ENCODE peak calls at places on chromosomes 11 and 22, in five cellular contexts. V is IMR-90, U is neuronal stem cell, S is mesenchymal stem cell, K is trophoblast cell. O is an unnamed sample.

GRCh38 chr11:13073119-13073981 is 64.2 kb downstream of the RASSF10 start:
- DNase-seq in V (peak; percentile 79), U (no peak), S (peak; percentile 57), K (peak; percentile 96), O (no peak)

GRCh38 chr11:134170909-134171281 is 52.9 kb downstream of the NCAPD3 start:
- DNase-seq in V (peak; percentile 47), U (no peak), S (peak; percentile 19), K (peak; percentile 77), O (no peak)

GRCh38 chr11:114060402-114061052 is 1.0 kb downstream of the ZBTB16 start:
- DNase-seq in V (no peak), U (peak; percentile 36), S (peak; percentile 69), K (peak; percentile 20), O (peak; percentile 42)

GRCh38 chr22:46537221-46537945 is at the start of gene CELSR1:
- DNase-seq in V (peak; percentile 11), U (peak; percentile 55), S (no peak), K (peak; percentile 62), O (peak; percentile 61)

GRCh38 chr22:39818050-39818449 is 75.5 kb downstream of the ENTHD1 start:
- DNase-seq in V (peak; percentile 50), U (no peak), S (peak; percentile 28), K (peak; percentile 9), O (no peak)

GRCh38 chr11:134333951-134334350 is 2.2 kb downstream of the GLB1L2 start:
- DNase-seq in V (no peak), U (no peak), S (no peak), K (no peak), O (no peak)

GRCh38 chr11:57397394-57397990 is 7.0 kb upstream of the PRG2 start:
- DNase-seq in V (no peak), U (no peak), S (no peak), K (no peak), O (no peak)

GRCh38 chr22:45831394-45831793 is 145.6 kb downstream of the WNT7B start:
- DNase-seq in V (peak; percentile 38), U (no peak), S (no peak), K (no peak), O (no peak)

GRCh38 chr22:38177926-38178604 is 3.6 kb downstream of the PLA2G6 start:
- DNase-seq in V (peak; percentile 89), U (peak; percentile 32), S (peak; percentile 96), K (peak; percentile 91), O (no peak)

GRCh38 chr11:94731921-94732601 is 36.1 kb upstream of the AMOTL1 start:
- DNase-seq in V (peak; percentile 91), U (no peak), S (peak; percentile 96), K (peak; percentile 66), O (no peak)

GRCh38 chr22:21978564-21979386 is 3.8 kb downstream of the TOP3B start:
- DNase-seq in V (no peak), U (no peak), S (no peak), K (no peak), O (no peak)

GRCh38 chr11:90856790-90857189 is 633.9 kb upstream of the CHORDC1 start:
- DNase-seq in V (no peak), U (no peak), S (no peak), K (no peak), O (no peak)

GRCh38 chr11:68214173-68215086 is 1.3 kb upstream of the KMT5B start:
- DNase-seq in V (no peak), U (no peak), S (no peak), K (no peak), O (peak; percentile 43)

GRCh38 chr11:31340903-31341572 is 28.5 kb downstream of the DCDC1 start:
- DNase-seq in V (peak; percentile 41), U (no peak), S (peak; percentile 22), K (peak; percentile 40), O (peak; percentile 31)

DNA sequence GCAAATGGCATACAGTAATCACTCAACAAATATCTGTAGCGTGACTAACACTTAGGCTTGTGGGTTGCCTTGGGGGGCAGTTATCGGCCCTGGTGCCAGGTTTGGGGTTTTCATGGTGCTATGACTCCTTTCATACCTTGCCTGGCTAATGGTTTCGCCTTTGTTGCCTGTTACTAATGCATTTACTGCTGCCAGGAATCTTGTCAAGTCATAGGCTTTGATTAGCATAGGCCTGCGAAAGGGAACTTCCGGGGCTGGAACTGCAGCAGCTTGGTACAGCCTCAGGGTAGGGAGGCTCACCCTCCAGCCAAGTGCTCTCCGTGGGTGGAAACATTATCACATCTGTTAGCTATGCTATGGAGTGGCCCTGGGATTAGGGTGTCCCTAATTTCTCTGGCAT is 13.2 kb downstream of the SLC25A18 start:
- DNase-seq in V (peak; percentile 65), U (no peak), S (peak; percentile 28), K (peak; percentile 73), O (peak; percentile 55)
- H2BK5ac ChIP-seq in V (no peak overlapping the region), U (no peak overlapping the region), S (no peak overlapping the region), K (no peak overlapping the region), O (no peak overlapping the region)

GRCh38 chr11:72834905-72835304 is 20.7 kb downstream of the ATG16L2 start:
- DNase-seq in V (no peak), U (no peak), S (no peak), K (peak; percentile 62), O (no peak)
- H2BK5ac ChIP-seq in V (no peak overlapping the region), U (no peak overlapping the region), S (no peak overlapping the region), K (no peak overlapping the region), O (no peak overlapping the region)

GRCh38 chr11:121152764-121153163 is 51.7 kb downstream of the TECTA start:
- DNase-seq in V (no peak), U (no peak), S (no peak), K (peak; percentile 1), O (no peak)
- H2BK5ac ChIP-seq in V (no peak overlapping the region), U (no peak overlapping the region), S (no peak overlapping the region), K (no peak overlapping the region), O (no peak overlapping the region)

DNA sequence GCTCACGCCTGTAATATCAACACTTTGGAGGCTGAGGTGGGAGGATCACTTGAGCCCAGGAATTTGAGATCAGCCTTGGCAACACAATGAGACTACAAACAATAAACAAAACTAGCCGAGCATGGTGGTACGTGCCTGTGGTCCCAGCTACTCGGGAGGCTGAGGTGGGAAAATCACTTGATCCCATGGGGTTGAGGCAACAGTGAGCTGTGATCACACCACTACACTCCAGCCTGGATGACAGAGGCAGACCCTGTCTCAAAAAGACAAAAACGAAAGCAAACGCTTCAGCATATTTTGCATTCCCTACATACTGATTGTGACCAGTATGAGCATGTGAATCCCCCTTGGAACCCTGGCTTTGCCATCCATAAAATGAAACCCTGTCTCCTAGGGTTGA is 33.9 kb upstream of the MN1 start:
- DNase-seq in V (peak; percentile 41), U (no peak), S (peak; percentile 69), K (peak; percentile 44), O (no peak)
- H2BK5ac ChIP-seq in V (no peak overlapping the region), U (no peak overlapping the region), S (no peak overlapping the region), K (no peak overlapping the region), O (no peak overlapping the region)

DNA sequence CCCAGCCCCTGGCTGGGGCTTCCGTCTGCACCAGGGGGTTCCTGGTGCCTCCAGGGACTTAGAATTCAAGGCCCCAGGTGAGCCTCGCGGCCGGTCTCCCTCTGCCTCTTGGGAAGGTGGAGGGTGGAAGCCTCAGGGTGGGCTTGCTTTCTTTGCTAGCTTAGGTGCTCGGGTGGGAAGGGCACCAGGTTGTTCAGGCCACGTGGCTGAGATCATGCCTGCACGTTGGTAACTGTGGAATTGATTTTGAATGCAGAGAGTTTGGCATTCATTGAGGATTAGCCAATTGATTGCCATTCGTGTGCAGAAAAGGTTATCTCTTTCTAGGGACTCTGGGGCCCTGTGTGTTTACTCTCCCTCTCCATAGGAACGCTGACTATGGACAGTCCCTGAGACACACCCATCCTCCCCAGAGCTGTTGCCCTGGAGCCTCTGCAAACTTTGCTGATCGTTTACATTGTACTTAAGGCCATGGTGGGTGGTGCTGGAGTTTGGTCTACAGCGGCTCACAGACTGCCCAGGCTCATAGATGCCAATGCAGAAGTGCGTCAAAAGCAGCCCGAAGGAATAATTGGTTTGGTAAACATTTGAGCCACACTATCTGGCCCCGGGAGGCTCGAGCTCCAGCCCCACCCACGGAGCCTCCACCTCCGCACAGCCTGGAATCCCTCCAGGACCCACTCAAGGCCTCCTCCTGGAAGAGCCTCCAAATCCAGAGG is 1457.7 kb downstream of the BRD1 start:
- DNase-seq in V (no peak), U (no peak), S (no peak), K (no peak), O (peak; percentile 84)
- H2BK5ac ChIP-seq in V (no peak overlapping the region), U (no peak overlapping the region), S (no peak overlapping the region), K (no peak overlapping the region), O (no peak overlapping the region)

GRCh38 chr11:127733552-127733951 is 733.0 kb upstream of the KIRREL3 start:
- DNase-seq in V (no peak), U (no peak), S (no peak), K (no peak), O (no peak)
- H2BK5ac ChIP-seq in V (no peak overlapping the region), U (no peak overlapping the region), S (no peak overlapping the region), K (no peak overlapping the region), O (no peak overlapping the region)

DNA sequence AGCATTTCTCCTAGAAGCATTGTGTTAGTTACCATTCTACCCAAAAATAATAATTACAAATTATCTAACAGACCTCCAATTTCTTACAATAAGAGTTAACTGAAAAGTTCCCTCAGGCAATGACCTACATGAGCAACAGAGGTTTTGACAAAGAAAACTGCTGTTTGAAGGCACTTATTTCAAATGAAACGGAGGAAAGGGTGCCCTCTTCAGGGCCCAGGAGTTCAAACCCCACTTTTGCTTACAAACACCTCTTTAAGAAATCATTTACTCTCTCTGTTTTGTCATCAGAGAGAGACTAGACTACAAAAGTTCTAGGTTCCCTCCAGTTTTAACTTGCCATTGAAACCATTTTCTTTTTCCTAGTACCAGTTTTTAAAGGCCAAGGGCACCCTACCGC is 56.7 kb downstream of the AMBRA1 start:
- DNase-seq in V (peak; percentile 28), U (no peak), S (peak; percentile 22), K (no peak), O (no peak)
- H2BK5ac ChIP-seq in V (no peak overlapping the region), U (no peak overlapping the region), S (no peak overlapping the region), K (no peak overlapping the region), O (no peak overlapping the region)

GRCh38 chr22:26634189-26634588 is 12.4 kb downstream of the CRYBA4 start:
- DNase-seq in V (no peak), U (no peak), S (no peak), K (no peak), O (no peak)

GRCh38 chr22:26632422-26633155 is 10.8 kb downstream of the CRYBA4 start:
- DNase-seq in V (no peak), U (no peak), S (no peak), K (no peak), O (no peak)

GRCh38 chr22:26629988-26630761 is 8.4 kb downstream of the CRYBA4 start:
- DNase-seq in V (no peak), U (no peak), S (no peak), K (no peak), O (no peak)

GRCh38 chr22:26635117-26635516 is 13.4 kb downstream of the CRYBA4 start:
- DNase-seq in V (no peak), U (no peak), S (no peak), K (no peak), O (no peak)

DNA sequence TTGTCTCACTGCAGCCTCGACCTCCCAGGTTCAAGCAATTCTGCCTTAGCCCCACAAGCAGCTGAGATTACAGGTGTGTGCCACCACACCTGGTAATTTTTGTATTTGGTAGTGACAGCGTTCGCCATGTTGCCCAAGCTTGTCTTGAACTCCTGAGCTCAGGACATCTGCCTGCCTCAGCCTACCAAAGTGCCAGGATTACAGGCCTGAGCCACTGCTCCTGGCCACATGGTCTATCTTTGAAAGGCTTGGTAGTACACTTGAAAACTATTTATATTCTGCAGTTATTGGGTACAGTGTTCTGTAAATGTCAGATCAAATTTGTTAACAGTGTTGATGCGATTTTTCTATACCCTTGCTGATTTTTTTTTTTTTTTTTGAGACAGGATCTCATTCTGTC is 9.5 kb downstream of the CRYBA4 start:
- DNase-seq in V (no peak), U (no peak), S (no peak), K (no peak), O (no peak)
- H2BK5ac ChIP-seq in V (no peak overlapping the region), U (no peak overlapping the region), S (no peak overlapping the region), K (no peak overlapping the region), O (no peak overlapping the region)